ENCODE peak calls at places on chromosome 22, in five cellular contexts. I is cardiac muscle cell, F is midbrain, R is NCI-H748 treated with DMSO at 0.1 percent for 48 hours, P is M059J. D is an unnamed sample.

GRCh38 chr22:36368359-36368983 is 19.3 kb downstream of the MYH9 start:
- DNase-seq in R (no peak), P (peak; percentile 92), F (no peak), I (peak; percentile 91), D (peak; percentile 79)

GRCh38 chr22:31350410-31350863 is 4.3 kb upstream of the PATZ1 start:
- DNase-seq in P (peak; percentile 59), I (peak; percentile 45), R (peak; percentile 43), F (no peak), D (peak; percentile 30)

GRCh38 chr22:22720201-22720723 is 75.8 kb downstream of the GGTLC2 start:
- DNase-seq in I (peak; percentile 75), P (peak; percentile 31), F (no peak), R (peak; percentile 6), D (peak; percentile 56)

GRCh38 chr22:39565414-39565944 is 5.1 kb upstream of the CACNA1I start:
- DNase-seq in R (no peak), P (no peak), I (no peak), F (no peak), D (no peak)

GRCh38 chr22:17106161-17106784 is 14.9 kb downstream of the TMEM121B start:
- DNase-seq in P (no peak), F (no peak), I (no peak), R (no peak), D (no peak)

GRCh38 chr22:22881116-22882032 is 6.2 kb upstream of the IGLL5 start:
- DNase-seq in P (no peak), F (no peak), I (no peak), R (no peak), D (no peak)

GRCh38 chr22:46023558-46023981 is 46.6 kb upstream of the WNT7B start:
- DNase-seq in R (no peak), F (no peak), I (peak; percentile 58), P (peak; percentile 63), D (no peak)

GRCh38 chr22:35409783-35410662 is 10.1 kb downstream of the MCM5 start:
- DNase-seq in R (no peak), I (peak; percentile 34), F (peak; percentile 35), P (no peak), D (no peak)

GRCh38 chr22:50186789-50187523 is 1.2 kb downstream of the TRABD start:
- DNase-seq in R (no peak), I (no peak), F (no peak), P (no peak), D (no peak)

GRCh38 chr22:30868663-30869385 is 99.8 kb downstream of the MORC2 start:
- DNase-seq in P (no peak), F (no peak), I (no peak), R (no peak), D (no peak)